ENCODE peak calls at places on chromosome 22, in ten cellular contexts. M is type B pancreatic cell; I is KBM-7; E is germinal center; D is nephron progenitor cell; R is HEK293T; P is T-helper 1 cell; K is A172; A is kidney tubule cell; W is stimulated activated CD4-positive, alpha-beta T cell treated with anti-CD3 and anti-CD28 coated beads, Interleukin-4, amount 100 ng/mL, for 48 hours. C is an unnamed sample.

GRCh38 chr22:50171319-50171964 is 911 bp downstream of the PANX2 start:
- DNase-seq in W (no peak), A (no peak), K (no peak), R (no peak), P (no peak), E (no peak), I (no peak), D (no peak), M (no peak), C (no peak)

GRCh38 chr22:33504941-33505647 is 415.2 kb downstream of the LARGE1 start:
- DNase-seq in P (no peak), A (no peak), W (no peak), I (no peak), K (no peak), E (no peak), D (no peak), R (no peak), M (no peak), C (no peak)

GRCh38 chr22:32620992-32621391 is 146.4 kb downstream of the FBXO7 start:
- DNase-seq in W (no peak), K (no peak), A (no peak), M (no peak), R (peak), I (no peak), D (no peak), E (no peak), P (no peak), C (no peak)

GRCh38 chr22:21735198-21736083 is at the start of gene YPEL1:
- DNase-seq in A (peak), P (peak), M (peak), R (peak), I (peak), K (peak), W (peak), D (peak), E (peak), C (peak)

GRCh38 chr22:44340271-44341239 is 27.8 kb upstream of the SHISAL1 start:
- DNase-seq in A (peak), K (no peak), R (no peak), W (no peak), I (no peak), E (no peak), P (no peak), D (no peak), M (no peak), C (no peak)

GRCh38 chr22:26671317-26672059 is 14.1 kb downstream of the MIAT start:
- DNase-seq in P (peak), E (peak), D (no peak), M (no peak), K (no peak), I (peak), R (no peak), W (peak), A (peak), C (peak)

GRCh38 chr22:38136607-38137006 is 26.1 kb upstream of the BAIAP2L2 start:
- DNase-seq in W (no peak), P (no peak), E (no peak), D (no peak), K (no peak), A (no peak), R (no peak), M (no peak), I (no peak), C (no peak)

GRCh38 chr22:49555526-49555925 is 272.1 kb downstream of the BRD1 start:
- DNase-seq in R (no peak), I (no peak), W (no peak), M (peak), E (no peak), A (no peak), K (no peak), D (no peak), P (no peak), C (no peak)

GRCh38 chr22:46454910-46455269 is 82.5 kb downstream of the CELSR1 start:
- DNase-seq in K (peak), E (no peak), I (no peak), D (no peak), R (no peak), W (no peak), M (no peak), P (no peak), A (peak), C (peak)

GRCh38 chr22:43001271-43002197 is 13.4 kb downstream of the PACSIN2 start:
- DNase-seq in A (no peak), I (peak), R (no peak), P (no peak), K (no peak), E (no peak), W (no peak), M (no peak), D (no peak), C (no peak)

GRCh38 chr22:29096736-29097669 is 24.2 kb downstream of the KREMEN1 start:
- DNase-seq in K (no peak), A (no peak), W (no peak), I (no peak), M (no peak), D (peak), P (no peak), E (no peak), R (no peak), C (peak)

GRCh38 chr22:40203568-40203967 is 25.8 kb downstream of the TNRC6B start:
- DNase-seq in W (no peak), R (no peak), D (no peak), M (no peak), K (no peak), P (no peak), A (peak), I (no peak), E (peak), C (no peak)

GRCh38 chr22:48897959-48898358 is 929.7 kb downstream of the BRD1 start:
- DNase-seq in E (no peak), K (no peak), A (no peak), I (no peak), R (no peak), D (no peak), W (no peak), M (no peak), P (no peak), C (no peak)

GRCh38 chr22:29231971-29232959 is 26.6 kb downstream of the EMID1 start:
- DNase-seq in W (no peak), D (no peak), P (no peak), I (no peak), E (no peak), R (no peak), M (no peak), A (no peak), K (no peak), C (no peak)

GRCh38 chr22:33274214-33274828 is 216.1 kb upstream of the SYN3 start:
- DNase-seq in P (no peak), M (no peak), W (peak), K (no peak), R (peak), D (peak), I (peak), A (peak), E (peak), C (peak)

GRCh38 chr22:20213833-20214708 is 54.0 kb downstream of the RTN4R start:
- DNase-seq in I (no peak), R (no peak), D (no peak), M (no peak), P (no peak), E (no peak), A (no peak), W (no peak), K (no peak), C (no peak)

GRCh38 chr22:20419664-20419951 is 18.0 kb downstream of the SCARF2 start:
- DNase-seq in A (no peak), M (no peak), W (no peak), P (no peak), D (no peak), R (no peak), I (no peak), K (no peak), E (no peak), C (no peak)

GRCh38 chr22:37186228-37186996 is 1.6 kb downstream of the C1QTNF6 start:
- DNase-seq in W (no peak), I (peak), P (peak), M (no peak), A (peak), D (no peak), E (peak), K (peak), R (peak), C (peak)

GRCh38 chr22:41517172-41518047 is 26.9 kb downstream of the POLR3H start:
- DNase-seq in D (peak), R (peak), A (peak), I (peak), K (peak), P (peak), E (no peak), W (peak), M (peak), C (peak)

GRCh38 chr22:50722048-50722701 is 15.8 kb upstream of the ACR start:
- DNase-seq in M (no peak), K (no peak), R (no peak), E (no peak), I (no peak), A (no peak), W (no peak), P (no peak), D (no peak), C (no peak)

GRCh38 chr22:24894220-24894975 is 52.1 kb downstream of the LHFPL7 start:
- DNase-seq in M (no peak), W (no peak), K (peak), A (peak), I (peak), D (peak), R (no peak), P (no peak), E (no peak), C (peak)